ENCODE peak calls at places on chromosomes 1 and 21, in four cellular contexts. S is kidney, V is activated B cell treated with CpG ODN at 0.5 μM for 24 hours, X is fibroblast of lung. B is an unnamed sample.

GRCh38 chr1:25805863-25806225 is 5.9 kb downstream of the SELENON start:
- DNase-seq in V (no peak), S (peak), X (peak), B (no peak)

GRCh38 chr21:42294273-42294880 is 20.8 kb downstream of the TFF3 start:
- DNase-seq in V (no peak), X (no peak), S (peak), B (no peak)

GRCh38 chr21:45993210-45994085 is 11.9 kb downstream of the COL6A1 start:
- DNase-seq in X (no peak), V (peak), S (peak), B (peak)

GRCh38 chr1:27145934-27146354 is 9.0 kb downstream of the SLC9A1 start:
- DNase-seq in V (no peak), X (peak), S (peak), B (no peak)

GRCh38 chr21:41601573-41602371 is 93.8 kb upstream of the TMPRSS2 start:
- DNase-seq in S (peak), X (no peak), V (no peak), B (no peak)

GRCh38 chr1:171590022-171590421 is 32.0 kb upstream of the MYOCOS start:
- DNase-seq in X (peak), V (no peak), S (no peak), B (no peak)

GRCh38 chr21:38849776-38850175 is 44.0 kb downstream of the ETS2 start:
- DNase-seq in X (no peak), V (no peak), S (no peak), B (no peak)

GRCh38 chr21:37458669-37459276 is 92.2 kb downstream of the DYRK1A start:
- DNase-seq in X (no peak), V (no peak), S (no peak), B (no peak)

GRCh38 chr1:52877554-52877953 is 35.0 kb downstream of the ZYG11A start:
- DNase-seq in S (no peak), V (no peak), X (peak), B (no peak)

GRCh38 chr1:172144445-172145060 is 275.9 kb upstream of the C1orf105 start:
- DNase-seq in V (no peak), S (peak), X (peak), B (no peak)

GRCh38 chr1:89936694-89937093 is 58.2 kb upstream of the ZNF326 start:
- DNase-seq in S (no peak), X (no peak), V (no peak), B (no peak)

GRCh38 chr1:248807067-248807737 is 18.5 kb downstream of the SH3BP5L start:
- DNase-seq in V (peak), S (no peak), X (peak), B (no peak)

GRCh38 chr1:200388791-200389190 is 21.0 kb downstream of the ZNF281 start:
- DNase-seq in V (no peak), X (no peak), S (no peak), B (no peak)

GRCh38 chr1:223221686-223222085 is 78.6 kb upstream of the TLR5 start:
- DNase-seq in V (no peak), S (no peak), X (no peak), B (no peak)

GRCh38 chr1:167401260-167401873 is 117.0 kb downstream of the CD247 start:
- DNase-seq in X (peak), V (peak), S (no peak), B (peak)

GRCh38 chr1:173213665-173214064 is 6.5 kb upstream of the TNFSF4 start:
- DNase-seq in S (no peak), V (no peak), X (no peak), B (no peak)

GRCh38 chr1:53392460-53392859 is 64.6 kb upstream of the LRP8 start:
- DNase-seq in S (peak), V (no peak), X (no peak), B (no peak)

GRCh38 chr1:84208935-84209334 is 64.9 kb downstream of the PRKACB start:
- DNase-seq in S (no peak), V (no peak), X (no peak), B (no peak)

GRCh38 chr1:167456926-167457325 is 61.4 kb downstream of the CD247 start:
- DNase-seq in X (no peak), V (no peak), S (no peak), B (peak)

GRCh38 chr1:171642197-171642596 is 10.3 kb downstream of the MYOC start:
- DNase-seq in V (no peak), X (no peak), S (no peak), B (no peak)

GRCh38 chr1:95086949-95087533 is 14.3 kb upstream of the ALG14 start:
- DNase-seq in X (peak), V (no peak), S (no peak), B (no peak)

GRCh38 chr1:175178056-175178455 is 14.5 kb downstream of the KIAA0040 start:
- DNase-seq in X (no peak), V (no peak), S (no peak), B (no peak)

GRCh38 chr1:157153743-157154142 is 15.5 kb upstream of the ETV3 start:
- DNase-seq in X (no peak), V (no peak), S (no peak), B (no peak)

GRCh38 chr21:27725916-27726315 is 759.0 kb upstream of the ADAMTS5 start:
- DNase-seq in V (no peak), S (no peak), X (peak), B (no peak)

GRCh38 chr1:178382372-178382771 is 114.4 kb downstream of the CLEC20A start:
- DNase-seq in X (no peak), V (no peak), S (no peak), B (no peak)

GRCh38 chr1:178376008-178376407 is 120.8 kb downstream of the CLEC20A start:
- DNase-seq in X (no peak), S (no peak), V (no peak), B (no peak)

GRCh38 chr1:178374016-178374415 is 122.7 kb downstream of the CLEC20A start:
- DNase-seq in V (no peak), X (no peak), S (no peak), B (no peak)

GRCh38 chr1:178385662-178386061 is 111.1 kb downstream of the CLEC20A start:
- DNase-seq in S (no peak), V (no peak), X (no peak), B (no peak)

GRCh38 chr1:178379807-178380206 is 117.0 kb downstream of the CLEC20A start:
- DNase-seq in X (no peak), S (no peak), V (no peak), B (no peak)
- TF ChIP-seq CTCF in X (no peak), S (no peak), V (no peak), B (no peak)

GRCh38 chr1:153977250-153978240 is at the start of gene JTB:
- DNase-seq in X (peak), V (peak), S (peak), B (peak)
- TF ChIP-seq CTCF in X (no peak), V (no peak), S (no peak), B (no peak)

GRCh38 chr1:5994713-5995621 is 2.7 kb upstream of the NPHP4 start:
- DNase-seq in V (no peak), S (peak), X (no peak), B (no peak)
- TF ChIP-seq CTCF in V (no peak), S (no peak), X (no peak), B (no peak)

GRCh38 chr1:6796095-6796494 is 10.8 kb downstream of the CAMTA1 start:
- DNase-seq in S (no peak), V (no peak), X (no peak), B (no peak)

GRCh38 chr1:6790146-6790545 is 4.9 kb downstream of the CAMTA1 start:
- DNase-seq in V (no peak), S (no peak), X (no peak), B (no peak)

GRCh38 chr1:6795661-6796060 is 10.4 kb downstream of the CAMTA1 start:
- DNase-seq in V (no peak), S (no peak), X (peak), B (no peak)

GRCh38 chr1:6795203-6795602 is 9.9 kb downstream of the CAMTA1 start:
- DNase-seq in V (no peak), S (no peak), X (no peak), B (no peak)

GRCh38 chr1:6794164-6794563 is 8.9 kb downstream of the CAMTA1 start:
- DNase-seq in X (peak), S (no peak), V (no peak), B (no peak)
- TF ChIP-seq CTCF in X (peak), S (peak), V (no peak), B (peak)

GRCh38 chr1:44433209-44433608 is 28.2 kb downstream of the RNF220 start:
- DNase-seq in S (no peak), V (no peak), X (peak), B (no peak)
- TF ChIP-seq CTCF in S (no peak), V (no peak), X (no peak), B (no peak)

DNA sequence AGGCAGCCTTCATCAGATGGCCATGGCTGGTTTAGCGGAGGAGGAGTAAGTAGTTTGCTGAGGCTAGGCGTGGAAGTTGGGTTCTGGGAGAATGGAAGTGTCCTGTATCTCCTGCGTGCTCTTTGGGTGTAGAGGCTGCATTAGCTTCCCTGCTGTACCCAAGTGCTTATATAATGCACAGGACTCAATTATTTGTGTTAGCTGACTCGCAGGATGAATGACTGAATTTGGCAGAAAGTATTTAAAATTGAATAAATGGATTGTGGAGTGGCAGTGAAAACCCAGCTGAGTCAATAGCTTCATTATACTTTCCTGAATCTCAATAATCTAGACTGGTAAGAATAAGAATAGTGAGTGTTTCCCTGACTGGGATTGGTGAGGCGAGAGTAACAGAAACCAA is 13.8 kb downstream of the DNTTIP2 start:
- DNase-seq in S (no peak), X (no peak), V (no peak), B (no peak)
- TF ChIP-seq CTCF in S (no peak), X (no peak), V (no peak), B (no peak)

GRCh38 chr21:44813149-44813548 is 4.7 kb downstream of the SUMO3 start:
- DNase-seq in V (no peak), X (no peak), S (no peak), B (no peak)

GRCh38 chr21:44815225-44815624 is 2.6 kb downstream of the SUMO3 start:
- DNase-seq in S (peak), X (no peak), V (no peak), B (no peak)

GRCh38 chr21:44814498-44815023 is 3.3 kb downstream of the SUMO3 start:
- DNase-seq in V (no peak), S (no peak), X (no peak), B (no peak)

GRCh38 chr21:44812640-44813039 is 5.2 kb downstream of the SUMO3 start:
- DNase-seq in V (no peak), S (no peak), X (no peak), B (no peak)

GRCh38 chr21:44813727-44814126 is 4.1 kb downstream of the SUMO3 start:
- DNase-seq in X (no peak), V (no peak), S (peak), B (no peak)
- TF ChIP-seq CTCF in X (no peak), V (no peak), S (no peak), B (no peak)

DNA sequence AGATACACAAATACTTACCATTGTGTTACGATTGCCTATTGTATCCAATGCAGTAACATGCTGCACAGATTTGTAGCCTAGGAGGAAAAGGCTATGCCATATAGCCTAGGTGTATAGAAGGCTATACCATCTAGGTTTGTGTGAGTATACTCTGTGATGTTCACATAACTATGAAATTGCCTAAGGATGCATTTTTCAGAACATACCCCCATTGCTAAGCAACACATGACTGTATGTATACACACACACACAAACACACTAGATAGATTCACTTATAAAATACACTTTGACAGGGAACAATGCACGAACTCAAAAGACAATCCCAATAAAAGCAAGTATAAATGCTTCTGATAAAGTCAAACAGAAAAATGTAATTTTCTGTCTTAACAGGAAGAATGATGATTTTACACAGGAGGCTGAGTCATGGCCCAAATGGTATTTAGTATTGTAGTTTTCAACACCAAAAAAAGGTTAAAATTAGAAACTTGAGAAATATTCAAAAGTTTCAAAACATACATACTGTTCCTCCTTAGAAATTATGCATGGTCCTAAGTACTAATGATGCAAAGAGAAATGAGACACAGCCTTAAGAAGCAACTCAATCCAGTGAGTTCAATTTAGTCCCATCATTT is 12.2 kb downstream of the FH start:
- DNase-seq in X (peak), V (no peak), S (no peak), B (no peak)
- TF ChIP-seq CTCF in X (no peak), V (no peak), S (no peak), B (no peak)

GRCh38 chr1:82777240-82777639 is 976.5 kb downstream of the ADGRL2 start:
- DNase-seq in S (peak), V (no peak), X (no peak), B (no peak)

GRCh38 chr1:82778612-82779011 is 977.9 kb downstream of the ADGRL2 start:
- DNase-seq in V (no peak), X (no peak), S (no peak), B (no peak)

GRCh38 chr1:82775402-82776000 is 974.8 kb downstream of the ADGRL2 start:
- DNase-seq in S (peak), X (peak), V (no peak), B (no peak)
- TF ChIP-seq CTCF in S (peak), X (peak), V (no peak), B (no peak)

DNA sequence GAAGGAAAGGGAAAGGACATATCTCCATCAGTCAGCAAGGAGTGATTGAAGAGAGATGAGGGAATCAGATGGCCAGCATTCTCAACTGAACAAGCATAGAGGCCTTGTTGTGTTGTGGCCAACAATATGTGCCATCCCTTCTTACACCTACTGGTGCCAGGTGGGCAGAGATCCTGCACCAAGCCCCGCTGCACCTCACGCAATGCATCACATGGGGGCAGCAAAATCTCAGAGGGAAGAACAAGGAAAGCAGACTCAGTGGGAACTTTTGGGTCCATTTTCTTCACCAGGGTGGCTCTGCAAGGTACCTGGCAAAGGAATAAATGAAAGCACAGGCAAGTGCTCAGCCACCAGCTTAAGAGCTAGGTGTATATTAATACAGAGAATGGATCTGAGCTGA is 33.2 kb downstream of the HSD3B2 start:
- DNase-seq in V (no peak), S (no peak), X (no peak), B (no peak)
- TF ChIP-seq CTCF in V (no peak), S (no peak), X (no peak), B (no peak)